ENCODE peak calls at places on chromosomes 4 and X, in eight cellular contexts. O is GM23248, A is neural progenitor cell, C is hepatocyte, D is HCT116, X is OCI-LY7, S is SK-N-SH, T is MM.1S. H is an unnamed sample. For H3K9me3, the result is how much of the 10 kb centered on the place peaks cover.

GRCh38 chrX:39309018-39309620 is 507.9 kb downstream of the MID1IP1 start:
- DNase-seq in O (peak), A (no peak), C (peak), D (no peak), X (no peak), S (no peak), T (no peak), H (no peak)

GRCh38 chrX:131057706-131058105 is 440 bp upstream of the ARHGAP36 start:
- DNase-seq in O (no peak), A (no peak), C (no peak), D (no peak), X (no peak), S (no peak), T (no peak), H (no peak)

GRCh38 chr4:155604718-155605601 is 61.7 kb upstream of the GUCY1A1 start:
- DNase-seq in O (peak), A (no peak), C (no peak), D (no peak), X (no peak), S (no peak), T (no peak), H (peak)

GRCh38 chr4:128793859-128794667 is 15.4 kb upstream of the JADE1 start:
- DNase-seq in O (no peak), A (no peak), C (no peak), D (no peak), X (no peak), S (no peak), T (no peak), H (no peak)

GRCh38 chrX:22134681-22135080 is 102.6 kb downstream of the PHEX start:
- DNase-seq in O (peak), A (no peak), C (peak), D (no peak), X (no peak), S (peak), T (no peak), H (peak)

GRCh38 chr4:172708184-172708583 is 460.4 kb upstream of the GALNT7 start:
- DNase-seq in O (no peak), A (no peak), C (peak), D (no peak), X (no peak), S (no peak), T (no peak), H (no peak)

GRCh38 chrX:13428055-13428786 is 108.4 kb upstream of the ATXN3L start:
- DNase-seq in O (peak), A (peak), C (peak), D (peak), X (no peak), S (no peak), T (no peak), H (peak)

GRCh38 chrX:85994787-85995186 is 52.6 kb downstream of the CHM start:
- DNase-seq in O (no peak), A (no peak), C (no peak), D (no peak), X (no peak), S (no peak), T (no peak), H (no peak)

GRCh38 chr4:165204462-165204830 is 2.9 kb upstream of the KLHL2 start:
- DNase-seq in O (peak), A (no peak), C (no peak), D (no peak), X (no peak), S (no peak), T (no peak), H (peak)

GRCh38 chr4:130025701-130026100 is 929.7 kb downstream of the C4orf33 start:
- DNase-seq in O (no peak), A (no peak), C (no peak), D (no peak), X (no peak), S (no peak), T (no peak), H (no peak)

GRCh38 chr4:74631338-74631737 is 163.0 kb downstream of the BTC start:
- DNase-seq in O (peak), A (no peak), C (no peak), D (no peak), X (no peak), S (no peak), T (no peak), H (peak)

GRCh38 chr4:4333265-4333706 is 43.2 kb downstream of the ZBTB49 start:
- DNase-seq in O (peak), A (no peak), C (peak), D (no peak), X (no peak), S (no peak), T (no peak), H (peak)

GRCh38 chrX:64975491-64975890 is 759 bp downstream of the ZC4H2 start:
- DNase-seq in O (peak), A (peak), C (peak), D (no peak), X (peak), S (peak), T (peak), H (peak)

GRCh38 chrX:55008571-55009358 is 8.6 kb downstream of the APEX2 start:
- DNase-seq in O (peak), A (no peak), C (no peak), D (peak), X (no peak), S (no peak), T (no peak), H (peak)

GRCh38 chrX:54999717-55000598 is at the start of gene APEX2:
- DNase-seq in O (peak), A (peak), C (peak), D (peak), X (peak), S (peak), T (peak), H (peak)

GRCh38 chrX:55007633-55008032 is 7.5 kb downstream of the APEX2 start:
- DNase-seq in O (peak), A (no peak), C (peak), D (no peak), X (no peak), S (no peak), T (no peak), H (peak)

GRCh38 chrX:55006827-55007621 is 6.9 kb downstream of the APEX2 start:
- DNase-seq in O (no peak), A (no peak), C (peak), D (no peak), X (no peak), S (no peak), T (no peak), H (peak)

DNA sequence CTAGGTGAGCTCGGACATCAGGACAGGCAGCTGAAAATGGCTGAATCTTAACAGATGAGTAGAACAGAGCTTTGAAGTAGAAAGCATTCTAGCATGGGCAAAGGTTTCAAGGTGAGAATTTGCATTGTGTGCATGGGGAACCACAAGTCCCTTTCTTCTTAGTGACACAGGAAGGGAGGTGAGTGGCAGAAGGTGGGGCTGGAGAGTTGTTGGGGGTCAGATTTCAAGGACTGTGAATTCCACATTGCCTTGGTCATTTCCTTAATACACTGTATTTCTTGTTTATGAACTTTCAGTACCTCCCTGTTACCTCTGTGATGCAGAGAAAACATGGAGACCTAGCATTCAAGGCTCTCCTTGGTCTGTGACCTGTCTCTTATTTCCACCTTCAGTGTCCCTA is 4.1 kb downstream of the APEX2 start:
- DNase-seq in O (no peak), A (no peak), C (no peak), D (no peak), X (no peak), S (no peak), T (no peak), H (peak)
- H3K9me3 ChIP-seq in O (under half), A (under half), C (under half), D (under half), X (under half), S (under half), T (under half), H (under half)

GRCh38 chr4:153792007-153792892 is 3.4 kb upstream of the SFRP2 start:
- DNase-seq in O (peak), A (peak), C (peak), D (no peak), X (no peak), S (peak), T (no peak), H (no peak)
- TF ChIP-seq EZH2phosphoT487 in O (no peak), A (no peak), C (no peak), D (no peak), X (no peak), S (no peak), T (no peak), H (no peak)

DNA sequence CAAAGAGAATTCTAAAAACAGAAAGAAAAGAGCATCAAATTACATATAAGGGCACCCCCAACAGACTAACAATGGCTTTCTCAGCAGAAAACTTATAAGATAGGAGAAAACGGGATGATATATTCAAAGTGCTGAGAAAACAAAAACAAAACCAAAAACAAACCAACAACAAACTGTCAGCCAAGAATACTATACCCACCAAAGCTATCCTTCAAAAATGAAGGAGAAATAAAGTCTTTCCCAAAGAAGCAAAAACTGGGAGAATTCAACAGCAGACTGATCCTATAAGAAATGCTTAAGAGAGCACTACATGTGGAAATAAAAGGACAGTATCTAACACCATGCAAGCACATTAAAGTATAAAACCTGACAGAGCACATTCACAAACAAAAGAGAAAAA is 168.6 kb downstream of the NEK1 start:
- DNase-seq in O (no peak), A (no peak), C (no peak), D (no peak), X (no peak), S (no peak), T (no peak), H (no peak)
- H3K9me3 ChIP-seq in O (under half), A (under half), C (under half), D (under half), X (under half), S (under half), T (under half), H (under half)

GRCh38 chr4:13325744-13326143 is 158.4 kb downstream of the RAB28 start:
- DNase-seq in O (no peak), A (peak), C (no peak), D (no peak), X (no peak), S (no peak), T (no peak), H (no peak)
- TF ChIP-seq EZH2phosphoT487 in O (no peak), A (no peak), C (no peak), D (no peak), X (no peak), S (no peak), T (no peak), H (no peak)